ENCODE peak calls at places on chromosome 17, in nine cellular contexts. One of them, this sample, is unnamed.

GRCh38 chr17:55727920-55728319 is 5.3 kb upstream of the TMEM100 start:
- DNase-seq in HFFc6: no peak
- DNase-seq in fibroblast of the aortic adventitia: peak; percentile 23
- DNase-seq in H9: no peak
- DNase-seq in DND-41: no peak
- DNase-seq in spleen: no peak
- DNase-seq in brain microvascular endothelial cell: no peak
- DNase-seq in lower lobe of right lung: no peak
- DNase-seq in upper lobe of right lung: no peak
- DNase-seq in this sample: no peak

GRCh38 chr17:47719411-47720152 is 13.5 kb upstream of the TBX21 start:
- DNase-seq in HFFc6: peak; percentile 81
- DNase-seq in fibroblast of the aortic adventitia: peak; percentile 46
- DNase-seq in H9: no peak
- DNase-seq in DND-41: peak; percentile 34
- DNase-seq in spleen: no peak
- DNase-seq in brain microvascular endothelial cell: peak; percentile 75
- DNase-seq in lower lobe of right lung: no peak
- DNase-seq in upper lobe of right lung: no peak
- DNase-seq in this sample: no peak

GRCh38 chr17:40501499-40501911 is at the start of gene TNS4:
- DNase-seq in HFFc6: no peak
- DNase-seq in fibroblast of the aortic adventitia: no peak
- DNase-seq in H9: no peak
- DNase-seq in DND-41: no peak
- DNase-seq in spleen: peak; percentile 46
- DNase-seq in brain microvascular endothelial cell: no peak
- DNase-seq in lower lobe of right lung: no peak
- DNase-seq in upper lobe of right lung: no peak
- DNase-seq in this sample: peak; percentile 56

GRCh38 chr17:54932711-54933110 is 32.1 kb downstream of the TOM1L1 start:
- DNase-seq in HFFc6: no peak
- DNase-seq in fibroblast of the aortic adventitia: no peak
- DNase-seq in H9: no peak
- DNase-seq in DND-41: no peak
- DNase-seq in spleen: no peak
- DNase-seq in brain microvascular endothelial cell: no peak
- DNase-seq in lower lobe of right lung: no peak
- DNase-seq in upper lobe of right lung: no peak
- DNase-seq in this sample: no peak

GRCh38 chr17:27282054-27282501 is 11.8 kb upstream of the WSB1 start:
- DNase-seq in HFFc6: peak; percentile 40
- DNase-seq in fibroblast of the aortic adventitia: peak; percentile 99
- DNase-seq in H9: no peak
- DNase-seq in DND-41: no peak
- DNase-seq in spleen: no peak
- DNase-seq in brain microvascular endothelial cell: no peak
- DNase-seq in lower lobe of right lung: no peak
- DNase-seq in upper lobe of right lung: no peak
- DNase-seq in this sample: no peak

GRCh38 chr17:59786536-59787319 is 79.3 kb downstream of the VMP1 start:
- DNase-seq in HFFc6: peak; percentile 99
- DNase-seq in fibroblast of the aortic adventitia: peak; percentile 100
- DNase-seq in H9: peak; percentile 62
- DNase-seq in DND-41: peak; percentile 83
- DNase-seq in spleen: no peak
- DNase-seq in brain microvascular endothelial cell: peak; percentile 99
- DNase-seq in lower lobe of right lung: no peak
- DNase-seq in upper lobe of right lung: no peak
- DNase-seq in this sample: peak; percentile 77

GRCh38 chr17:40622509-40622928 is 25.1 kb downstream of the SMARCE1 start:
- DNase-seq in HFFc6: no peak
- DNase-seq in fibroblast of the aortic adventitia: no peak
- DNase-seq in H9: no peak
- DNase-seq in DND-41: peak; percentile 36
- DNase-seq in spleen: no peak
- DNase-seq in brain microvascular endothelial cell: no peak
- DNase-seq in lower lobe of right lung: no peak
- DNase-seq in upper lobe of right lung: no peak
- DNase-seq in this sample: no peak

GRCh38 chr17:49997256-49997735 is 2.3 kb upstream of the DLX3 start:
- DNase-seq in HFFc6: no peak
- DNase-seq in fibroblast of the aortic adventitia: no peak
- DNase-seq in H9: peak; percentile 45
- DNase-seq in DND-41: no peak
- DNase-seq in spleen: no peak
- DNase-seq in brain microvascular endothelial cell: no peak
- DNase-seq in lower lobe of right lung: no peak
- DNase-seq in upper lobe of right lung: no peak
- DNase-seq in this sample: no peak

GRCh38 chr17:29569245-29569950 is 897 bp downstream of the TP53I13 start:
- DNase-seq in HFFc6: peak; percentile 77
- DNase-seq in fibroblast of the aortic adventitia: no peak
- DNase-seq in H9: no peak
- DNase-seq in DND-41: no peak
- DNase-seq in spleen: peak; percentile 65
- DNase-seq in brain microvascular endothelial cell: no peak
- DNase-seq in lower lobe of right lung: no peak
- DNase-seq in upper lobe of right lung: peak; percentile 54
- DNase-seq in this sample: peak; percentile 59

GRCh38 chr17:62109924-62110323 is 44.8 kb upstream of the MED13 start:
- DNase-seq in HFFc6: no peak
- DNase-seq in fibroblast of the aortic adventitia: no peak
- DNase-seq in H9: no peak
- DNase-seq in DND-41: no peak
- DNase-seq in spleen: no peak
- DNase-seq in brain microvascular endothelial cell: no peak
- DNase-seq in lower lobe of right lung: no peak
- DNase-seq in upper lobe of right lung: no peak
- DNase-seq in this sample: no peak

GRCh38 chr17:63626551-63627228 is 4.5 kb downstream of the MAP3K3 start:
- DNase-seq in HFFc6: no peak
- DNase-seq in fibroblast of the aortic adventitia: peak; percentile 49
- DNase-seq in H9: no peak
- DNase-seq in DND-41: no peak
- DNase-seq in spleen: no peak
- DNase-seq in brain microvascular endothelial cell: no peak
- DNase-seq in lower lobe of right lung: no peak
- DNase-seq in upper lobe of right lung: no peak
- DNase-seq in this sample: no peak

GRCh38 chr17:39700148-39700987 is 504 bp downstream of the ERBB2 start:
- DNase-seq in HFFc6: no peak
- DNase-seq in fibroblast of the aortic adventitia: peak; percentile 26
- DNase-seq in H9: no peak
- DNase-seq in DND-41: no peak
- DNase-seq in spleen: no peak
- DNase-seq in brain microvascular endothelial cell: peak; percentile 9
- DNase-seq in lower lobe of right lung: no peak
- DNase-seq in upper lobe of right lung: no peak
- DNase-seq in this sample: no peak

GRCh38 chr17:58326609-58327341 is 1.8 kb downstream of the TSPOAP1 start:
- DNase-seq in HFFc6: no peak
- DNase-seq in fibroblast of the aortic adventitia: no peak
- DNase-seq in H9: no peak
- DNase-seq in DND-41: peak; percentile 52
- DNase-seq in spleen: peak; percentile 74
- DNase-seq in brain microvascular endothelial cell: no peak
- DNase-seq in lower lobe of right lung: peak; percentile 34
- DNase-seq in upper lobe of right lung: peak; percentile 46
- DNase-seq in this sample: no peak

GRCh38 chr17:66605561-66605960 is 229.4 kb upstream of the CACNG5 start:
- DNase-seq in HFFc6: no peak
- DNase-seq in fibroblast of the aortic adventitia: peak; percentile 14
- DNase-seq in H9: no peak
- DNase-seq in DND-41: no peak
- DNase-seq in spleen: no peak
- DNase-seq in brain microvascular endothelial cell: no peak
- DNase-seq in lower lobe of right lung: no peak
- DNase-seq in upper lobe of right lung: no peak
- DNase-seq in this sample: no peak

GRCh38 chr17:11744696-11745095 is 146.4 kb downstream of the DNAH9 start:
- DNase-seq in HFFc6: no peak
- DNase-seq in fibroblast of the aortic adventitia: no peak
- DNase-seq in H9: no peak
- DNase-seq in DND-41: no peak
- DNase-seq in spleen: no peak
- DNase-seq in brain microvascular endothelial cell: no peak
- DNase-seq in lower lobe of right lung: no peak
- DNase-seq in upper lobe of right lung: no peak
- DNase-seq in this sample: no peak

GRCh38 chr17:10177921-10178788 is 20.3 kb downstream of the GAS7 start:
- DNase-seq in HFFc6: peak; percentile 86
- DNase-seq in fibroblast of the aortic adventitia: peak; percentile 75
- DNase-seq in H9: peak; percentile 87
- DNase-seq in DND-41: no peak
- DNase-seq in spleen: no peak
- DNase-seq in brain microvascular endothelial cell: peak; percentile 32
- DNase-seq in lower lobe of right lung: no peak
- DNase-seq in upper lobe of right lung: no peak
- DNase-seq in this sample: no peak

GRCh38 chr17:13351046-13351445 is 250.7 kb downstream of the HS3ST3A1 start:
- DNase-seq in HFFc6: peak; percentile 86
- DNase-seq in fibroblast of the aortic adventitia: peak; percentile 54
- DNase-seq in H9: no peak
- DNase-seq in DND-41: no peak
- DNase-seq in spleen: no peak
- DNase-seq in brain microvascular endothelial cell: peak; percentile 22
- DNase-seq in lower lobe of right lung: no peak
- DNase-seq in upper lobe of right lung: no peak
- DNase-seq in this sample: no peak

GRCh38 chr17:34451313-34451712 is 88.3 kb upstream of the CCL1 start:
- DNase-seq in HFFc6: no peak
- DNase-seq in fibroblast of the aortic adventitia: peak; percentile 20
- DNase-seq in H9: no peak
- DNase-seq in DND-41: no peak
- DNase-seq in spleen: no peak
- DNase-seq in brain microvascular endothelial cell: no peak
- DNase-seq in lower lobe of right lung: no peak
- DNase-seq in upper lobe of right lung: no peak
- DNase-seq in this sample: no peak

GRCh38 chr17:6456914-6457687 is 12.8 kb downstream of the PIMREG start:
- DNase-seq in HFFc6: peak; percentile 61
- DNase-seq in fibroblast of the aortic adventitia: peak; percentile 51
- DNase-seq in H9: peak; percentile 69
- DNase-seq in DND-41: no peak
- DNase-seq in spleen: peak; percentile 62
- DNase-seq in brain microvascular endothelial cell: peak; percentile 52
- DNase-seq in lower lobe of right lung: peak; percentile 33
- DNase-seq in upper lobe of right lung: peak; percentile 38
- DNase-seq in this sample: no peak

GRCh38 chr17:42408076-42408475 is 15.0 kb downstream of the CAVIN1 start:
- DNase-seq in HFFc6: no peak
- DNase-seq in fibroblast of the aortic adventitia: peak; percentile 64
- DNase-seq in H9: peak; percentile 70
- DNase-seq in DND-41: no peak
- DNase-seq in spleen: no peak
- DNase-seq in brain microvascular endothelial cell: no peak
- DNase-seq in lower lobe of right lung: no peak
- DNase-seq in upper lobe of right lung: no peak
- DNase-seq in this sample: no peak

DNA sequence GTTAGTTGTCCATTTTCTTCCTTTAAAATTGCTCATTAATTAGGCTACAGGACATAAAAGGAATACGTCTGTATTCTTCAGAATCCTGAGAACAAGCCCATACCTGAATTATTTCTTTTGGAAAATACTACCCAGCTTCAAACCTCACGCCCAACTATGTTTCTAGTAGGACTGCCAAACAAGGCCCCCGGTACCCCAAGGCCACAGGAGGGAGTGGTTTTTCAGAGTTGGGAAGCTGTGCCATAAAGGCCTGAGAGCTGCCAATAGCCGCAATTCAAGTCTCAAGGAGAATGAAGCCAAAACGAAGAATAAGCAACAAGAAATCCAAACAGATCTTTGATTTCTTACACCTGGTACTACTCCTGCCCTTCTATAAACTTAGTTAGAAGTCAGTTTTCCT is 48.3 kb downstream of the UBE2G1 start:
- DNase-seq in HFFc6: no peak
- DNase-seq in fibroblast of the aortic adventitia: no peak
- DNase-seq in H9: no peak
- DNase-seq in DND-41: no peak
- DNase-seq in spleen: no peak
- DNase-seq in brain microvascular endothelial cell: no peak
- DNase-seq in lower lobe of right lung: no peak
- DNase-seq in upper lobe of right lung: no peak
- DNase-seq in this sample: no peak
- TF ChIP-seq CTCF in HFFc6: no peak
- TF ChIP-seq CTCF in fibroblast of the aortic adventitia: no peak
- TF ChIP-seq CTCF in H9: no peak
- TF ChIP-seq CTCF in DND-41: no peak
- TF ChIP-seq CTCF in spleen: no peak
- TF ChIP-seq CTCF in brain microvascular endothelial cell: no peak
- TF ChIP-seq CTCF in lower lobe of right lung: no peak
- TF ChIP-seq CTCF in upper lobe of right lung: no peak
- TF ChIP-seq CTCF in this sample: no peak

GRCh38 chr17:15414502-15415348 is 52.7 kb downstream of the CDRT4 start:
- DNase-seq in HFFc6: no peak
- DNase-seq in fibroblast of the aortic adventitia: no peak
- DNase-seq in H9: no peak
- DNase-seq in DND-41: no peak
- DNase-seq in spleen: no peak
- DNase-seq in brain microvascular endothelial cell: no peak
- DNase-seq in lower lobe of right lung: peak; percentile 74
- DNase-seq in upper lobe of right lung: peak; percentile 82
- DNase-seq in this sample: peak; percentile 91
- TF ChIP-seq CTCF in HFFc6: no peak
- TF ChIP-seq CTCF in fibroblast of the aortic adventitia: no peak
- TF ChIP-seq CTCF in H9: no peak
- TF ChIP-seq CTCF in DND-41: no peak
- TF ChIP-seq CTCF in spleen: no peak
- TF ChIP-seq CTCF in brain microvascular endothelial cell: no peak
- TF ChIP-seq CTCF in lower lobe of right lung: no peak
- TF ChIP-seq CTCF in upper lobe of right lung: no peak
- TF ChIP-seq CTCF in this sample: no peak

DNA sequence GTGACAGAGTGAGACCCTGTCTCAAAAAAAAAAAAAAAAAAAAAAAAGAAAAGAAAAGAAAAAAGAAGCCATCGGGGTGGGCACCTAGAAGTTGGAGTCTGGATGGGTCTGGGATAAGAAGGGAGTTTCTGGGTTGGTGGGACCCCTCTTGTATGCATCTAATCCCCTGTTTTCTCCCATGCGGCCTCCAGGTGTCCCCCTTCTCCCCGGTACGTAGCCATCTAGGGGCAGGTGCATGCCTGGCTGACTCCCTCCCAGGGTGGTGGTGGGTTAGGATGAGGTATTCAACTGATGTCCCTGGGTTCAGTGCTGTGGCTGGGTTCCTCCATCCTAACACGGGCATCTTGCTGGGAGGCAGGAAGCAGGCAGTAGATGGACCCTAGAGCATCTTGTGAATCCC is 13.0 kb downstream of the FMNL1 start:
- DNase-seq in HFFc6: no peak
- DNase-seq in fibroblast of the aortic adventitia: no peak
- DNase-seq in H9: peak; percentile 89
- DNase-seq in DND-41: peak; percentile 66
- DNase-seq in spleen: peak; percentile 78
- DNase-seq in brain microvascular endothelial cell: no peak
- DNase-seq in lower lobe of right lung: no peak
- DNase-seq in upper lobe of right lung: no peak
- DNase-seq in this sample: no peak
- TF ChIP-seq CTCF in HFFc6: peak; percentile 28
- TF ChIP-seq CTCF in fibroblast of the aortic adventitia: peak; percentile 15
- TF ChIP-seq CTCF in H9: peak; percentile 74
- TF ChIP-seq CTCF in DND-41: peak; percentile 68
- TF ChIP-seq CTCF in spleen: no peak
- TF ChIP-seq CTCF in brain microvascular endothelial cell: peak; percentile 61
- TF ChIP-seq CTCF in lower lobe of right lung: peak; percentile 15
- TF ChIP-seq CTCF in upper lobe of right lung: peak; percentile 18
- TF ChIP-seq CTCF in this sample: no peak

GRCh38 chr17:306536-307294 is 45.9 kb downstream of the RPH3AL start:
- DNase-seq in HFFc6: no peak
- DNase-seq in fibroblast of the aortic adventitia: no peak
- DNase-seq in H9: no peak
- DNase-seq in DND-41: no peak
- DNase-seq in spleen: peak; percentile 52
- DNase-seq in brain microvascular endothelial cell: no peak
- DNase-seq in lower lobe of right lung: peak; percentile 41
- DNase-seq in upper lobe of right lung: no peak
- DNase-seq in this sample: no peak
- TF ChIP-seq CTCF in HFFc6: no peak
- TF ChIP-seq CTCF in fibroblast of the aortic adventitia: no peak
- TF ChIP-seq CTCF in H9: no peak
- TF ChIP-seq CTCF in DND-41: no peak
- TF ChIP-seq CTCF in spleen: no peak
- TF ChIP-seq CTCF in brain microvascular endothelial cell: no peak
- TF ChIP-seq CTCF in lower lobe of right lung: no peak
- TF ChIP-seq CTCF in upper lobe of right lung: no peak
- TF ChIP-seq CTCF in this sample: no peak

This sample was measured in sigmoid colon.